ENCODE peak calls at places on chromosomes 16 and 17, in ten cellular contexts. H, Y, S, I, C, M, U, T, F and E are unnamed samples.

GRCh38 chr16:23025692-23026305 is 123.5 kb downstream of the USP31 start:
- DNase-seq in S (no peak), C (no peak), F (no peak), M (no peak), U (no peak), I (peak; percentile 16), H (no peak), T (no peak), Y (no peak), E (no peak)

GRCh38 chr16:57999971-58000705 is at the start of gene ZNF319:
- DNase-seq in C (no peak), M (no peak), I (no peak), F (no peak), H (no peak), Y (no peak), U (no peak), S (peak; percentile 35), T (no peak), E (no peak)

GRCh38 chr17:38870259-38871165 is 654 bp downstream of the LASP1 start:
- DNase-seq in T (peak; percentile 42), Y (peak; percentile 45), S (peak; percentile 79), U (peak; percentile 50), H (peak; percentile 79), C (peak; percentile 80), F (peak; percentile 61), I (no peak), M (peak; percentile 79), E (peak; percentile 92)

GRCh38 chr16:17469011-17469741 is 1.6 kb downstream of the XYLT1 start:
- DNase-seq in U (no peak), F (no peak), H (no peak), Y (no peak), T (no peak), M (no peak), C (no peak), I (peak; percentile 51), S (no peak), E (no peak)

GRCh38 chr17:3998436-3998835 is 34.2 kb upstream of the ATP2A3 start:
- DNase-seq in S (no peak), M (no peak), Y (no peak), H (no peak), U (no peak), T (no peak), I (no peak), F (no peak), C (no peak), E (no peak)

GRCh38 chr17:48528153-48528912 is 2.5 kb downstream of the HOXB1 start:
- DNase-seq in I (no peak), M (no peak), C (no peak), F (no peak), U (no peak), S (no peak), T (no peak), H (no peak), Y (no peak), E (no peak)

GRCh38 chr16:1450218-1450617 is 5.9 kb upstream of the CCDC154 start:
- DNase-seq in U (no peak), T (no peak), C (no peak), S (no peak), Y (no peak), H (no peak), M (no peak), I (no peak), F (no peak), E (no peak)

GRCh38 chr17:43125133-43125966 is at the start of gene BRCA1:
- DNase-seq in I (peak; percentile 99), U (peak; percentile 100), H (peak; percentile 85), T (peak; percentile 97), C (peak; percentile 98), F (peak; percentile 99), M (peak; percentile 90), Y (peak; percentile 66), S (peak; percentile 95), E (peak; percentile 94)

GRCh38 chr17:80426671-80427326 is 11.8 kb downstream of the ENDOV start:
- DNase-seq in C (peak; percentile 90), S (peak; percentile 90), I (peak; percentile 22), U (peak; percentile 70), T (peak; percentile 79), H (peak; percentile 66), F (peak; percentile 66), Y (peak; percentile 79), M (peak; percentile 75), E (no peak)

GRCh38 chr17:14061666-14062560 is 7.4 kb upstream of the COX10 start:
- DNase-seq in M (no peak), H (no peak), S (no peak), C (no peak), I (peak; percentile 64), T (no peak), Y (no peak), F (peak; percentile 86), U (no peak), E (no peak)

GRCh38 chr16:87648236-87648635 is 45.9 kb downstream of the JPH3 start:
- DNase-seq in M (no peak), C (no peak), H (no peak), Y (no peak), F (no peak), T (no peak), S (no peak), I (no peak), U (no peak), E (no peak)

GRCh38 chr17:75487351-75488070 is 27.8 kb downstream of the CASKIN2 start:
- DNase-seq in C (peak; percentile 67), M (no peak), S (no peak), Y (no peak), H (no peak), F (no peak), I (no peak), T (no peak), U (no peak), E (no peak)

GRCh38 chr16:54847609-54848008 is 83.1 kb upstream of the IRX5 start:
- DNase-seq in I (no peak), T (no peak), C (no peak), S (no peak), U (no peak), Y (no peak), F (no peak), M (no peak), H (no peak), E (no peak)

GRCh38 chr17:33651631-33652030 is 358.5 kb upstream of the ASIC2 start:
- DNase-seq in Y (no peak), C (no peak), T (peak; percentile 1), U (no peak), H (no peak), I (no peak), M (no peak), S (no peak), F (no peak), E (no peak)

GRCh38 chr16:72455743-72456659 is 284.0 kb upstream of the PMFBP1 start:
- DNase-seq in Y (no peak), C (no peak), H (no peak), S (peak; percentile 15), F (peak; percentile 10), M (no peak), U (peak; percentile 38), I (no peak), T (no peak), E (no peak)

GRCh38 chr17:47778184-47778635 is 43.4 kb downstream of the OSBPL7 start:
- DNase-seq in T (no peak), M (no peak), U (no peak), I (no peak), S (no peak), H (no peak), C (no peak), Y (no peak), F (no peak), E (no peak)

GRCh38 chr17:6241996-6242395 is 171.8 kb downstream of the WSCD1 start:
- DNase-seq in Y (no peak), M (no peak), S (no peak), H (no peak), U (no peak), F (no peak), C (no peak), I (no peak), T (no peak), E (no peak)

GRCh38 chr17:261640-262039 is 80.2 kb upstream of the DOC2B start:
- DNase-seq in Y (no peak), U (no peak), T (no peak), H (no peak), C (no peak), F (no peak), I (no peak), S (no peak), M (no peak), E (no peak)

GRCh38 chr17:53797497-53797896 is 25.2 kb upstream of the KIF2B start:
- DNase-seq in M (no peak), U (no peak), H (no peak), S (no peak), F (no peak), I (no peak), C (no peak), Y (no peak), T (no peak), E (no peak)

GRCh38 chr17:14303343-14304221 is 2.7 kb downstream of the HS3ST3B1 start:
- DNase-seq in I (no peak), C (peak; percentile 26), M (no peak), F (no peak), H (no peak), U (no peak), Y (no peak), T (no peak), S (no peak), E (no peak)

GRCh38 chr16:53960954-53961616 is 257.1 kb downstream of the FTO start:
- DNase-seq in S (no peak), H (no peak), Y (no peak), T (no peak), I (no peak), F (no peak), M (no peak), C (no peak), U (no peak), E (no peak)

GRCh38 chr16:28873543-28874201 is 4.6 kb upstream of the ATP2A1 start:
- DNase-seq in Y (peak; percentile 30), H (no peak), F (peak; percentile 30), T (peak; percentile 43), I (no peak), M (no peak), U (no peak), S (peak; percentile 35), C (peak; percentile 62), E (no peak)

GRCh38 chr16:54400261-54400660 is 113.7 kb upstream of the IRX3 start:
- DNase-seq in Y (no peak), S (no peak), M (no peak), T (no peak), C (no peak), F (no peak), I (no peak), H (no peak), U (no peak), E (no peak)

GRCh38 chr17:69523252-69523861 is 108.9 kb downstream of the MAP2K6 start:
- DNase-seq in I (peak; percentile 59), Y (no peak), F (peak; percentile 72), U (peak; percentile 57), S (peak; percentile 54), H (no peak), M (no peak), T (peak; percentile 69), C (peak; percentile 28), E (no peak)

GRCh38 chr17:17567631-17568030 is 23.9 kb downstream of the PEMT start:
- DNase-seq in I (peak; percentile 73), Y (no peak), M (peak; percentile 63), S (peak; percentile 86), C (no peak), F (no peak), T (no peak), H (peak; percentile 76), U (no peak), E (no peak)

GRCh38 chr17:8846768-8847211 is 20.7 kb downstream of the PIK3R6 start:
- DNase-seq in I (peak; percentile 21), M (no peak), C (no peak), H (no peak), U (no peak), T (peak; percentile 61), S (no peak), F (peak; percentile 31), Y (no peak), E (no peak)

GRCh38 chr17:8158267-8159031 is 4.3 kb downstream of the VAMP2 start:
- DNase-seq in T (peak; percentile 88), Y (peak; percentile 66), H (peak; percentile 92), U (peak; percentile 48), F (peak; percentile 91), C (peak; percentile 92), M (peak; percentile 91), S (peak; percentile 96), I (peak; percentile 87), E (peak; percentile 96)

GRCh38 chr17:76145231-76146052 is 4.4 kb upstream of the FOXJ1 start:
- DNase-seq in Y (no peak), C (peak; percentile 64), H (no peak), U (peak; percentile 90), M (no peak), T (peak; percentile 21), S (no peak), F (no peak), I (no peak), E (peak; percentile 55)